ENCODE peak calls at places on chromosomes 13 and 19, in four cellular contexts. C is fibroblast of mammary gland, B is astrocyte of the spinal cord, U is tibial artery. A is an unnamed sample.

GRCh38 chr13:111045170-111045569 is 69.9 kb upstream of the ARHGEF7 start:
- DNase-seq in C (no peak), B (no peak), U (no peak), A (no peak)

GRCh38 chr19:19211499-19212432 is at the start of gene NCAN:
- DNase-seq in C (no peak), B (no peak), U (no peak), A (no peak)

GRCh38 chr19:49767380-49767779 is 579 bp downstream of the AP2A1 start:
- DNase-seq in C (no peak), B (peak), U (no peak), A (no peak)

GRCh38 chr13:33441015-33441414 is 155.5 kb upstream of the STARD13 start:
- DNase-seq in C (peak), B (peak), U (no peak), A (peak)

GRCh38 chr13:33003458-33004019 is 12.7 kb upstream of the KL start:
- DNase-seq in C (no peak), B (no peak), U (no peak), A (no peak)

GRCh38 chr13:61850794-61851193 is 435.1 kb upstream of the PCDH20 start:
- DNase-seq in C (no peak), B (no peak), U (no peak), A (no peak)

GRCh38 chr13:109836629-109837607 is 50.5 kb upstream of the IRS2 start:
- DNase-seq in C (no peak), B (no peak), U (no peak), A (no peak)

GRCh38 chr19:6412111-6412999 is 12.3 kb downstream of the KHSRP start:
- DNase-seq in C (no peak), B (no peak), U (no peak), A (peak)

GRCh38 chr13:114145722-114146121 is 13.3 kb upstream of the RASA3 start:
- DNase-seq in C (no peak), B (no peak), U (peak), A (no peak)

GRCh38 chr19:47362321-47362720 is 13.2 kb downstream of the DHX34 start:
- DNase-seq in C (no peak), B (no peak), U (no peak), A (no peak)

DNA sequence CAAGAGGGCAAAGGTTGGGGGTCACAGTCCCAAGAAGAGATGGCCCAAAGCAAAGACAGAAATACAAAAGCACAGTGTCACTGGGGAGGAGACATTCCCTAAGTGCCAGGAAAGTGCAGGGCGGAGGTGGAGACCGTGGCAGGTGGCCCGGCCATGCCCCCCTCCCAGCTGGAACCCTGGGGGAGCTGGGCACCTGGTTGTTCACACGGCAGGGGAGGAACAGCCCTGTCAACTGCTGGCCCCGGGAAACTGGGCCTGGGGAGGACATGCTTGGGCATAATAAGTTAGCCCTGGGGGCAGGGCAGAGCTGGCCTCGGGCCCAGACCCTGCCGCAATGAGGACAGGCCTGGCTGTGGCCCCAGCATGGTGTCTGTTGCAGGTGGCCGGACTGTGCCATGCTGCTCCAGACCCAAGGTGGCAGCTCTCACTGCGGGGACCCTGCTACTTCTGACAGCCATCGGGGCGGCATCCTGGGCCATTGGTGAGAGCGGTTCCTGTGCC is 7.4 kb downstream of the HPN start:
- DNase-seq in C (no peak), B (no peak), U (no peak), A (no peak)
- TF ChIP-seq CTCF in C (no peak), B (no peak), U (no peak), A (no peak)

GRCh38 chr19:22595422-22595821 is 38.7 kb upstream of the ZNF492 start:
- DNase-seq in C (no peak), B (no peak), U (no peak), A (no peak)
- H3K4me3 ChIP-seq in C (no peak), B (no peak), U (no peak), A (no peak)

GRCh38 chr19:57355916-57356315 is 4.8 kb downstream of the ZNF304 start:
- DNase-seq in C (no peak), B (no peak), U (no peak), A (no peak)

GRCh38 chr19:57348136-57348535 is 2.9 kb upstream of the ZNF304 start:
- DNase-seq in C (peak), B (no peak), U (no peak), A (peak)

GRCh38 chr19:57357406-57357805 is 5.9 kb upstream of the TRAPPC2B start:
- DNase-seq in C (no peak), B (no peak), U (no peak), A (no peak)

GRCh38 chr19:57350877-57351805 is at the start of gene ZNF304:
- DNase-seq in C (peak), B (peak), U (peak), A (peak)

GRCh38 chr19:57351867-57352266 is 796 bp downstream of the ZNF304 start:
- DNase-seq in C (peak), B (no peak), U (no peak), A (peak)
- TF ChIP-seq CTCF in C (peak), B (no peak), U (no peak), A (peak)

DNA sequence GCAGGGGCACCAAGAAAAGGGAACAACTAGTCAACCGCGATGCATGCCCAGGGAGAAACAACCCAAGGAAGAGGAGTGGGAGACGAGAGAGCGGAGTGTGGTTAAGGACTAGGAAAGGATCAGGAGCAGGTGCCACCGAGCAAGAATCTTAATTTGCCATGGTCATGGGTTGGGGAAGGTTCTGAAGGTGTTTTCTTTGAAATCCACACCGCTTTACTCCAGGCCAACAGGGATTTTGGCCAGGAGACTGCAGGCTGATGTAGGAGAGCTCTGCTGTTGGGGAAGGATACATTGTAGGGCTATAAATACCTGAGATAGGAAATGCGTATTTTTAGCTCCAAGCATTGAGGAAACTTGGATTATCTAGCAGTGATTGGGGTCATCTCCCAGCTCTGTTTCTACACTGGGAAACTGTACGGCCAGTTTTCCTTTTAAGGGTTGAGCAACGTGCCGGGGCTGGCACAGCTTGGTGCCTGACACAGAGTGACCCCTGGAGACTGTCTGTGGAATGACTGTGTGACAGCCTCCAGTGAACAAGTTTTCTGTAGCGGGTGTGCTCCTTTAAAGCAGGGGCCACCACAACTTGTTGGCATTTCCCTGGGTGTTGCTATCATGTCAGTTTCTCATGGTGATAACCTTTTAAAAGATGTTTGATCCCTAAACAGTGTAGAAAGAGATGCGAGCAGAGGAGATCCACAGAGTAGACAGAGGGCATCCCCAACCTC is 34.2 kb downstream of the ZNF536 start:
- DNase-seq in C (no peak), B (no peak), U (no peak), A (no peak)
- H3K4me3 ChIP-seq in C (no peak), B (no peak), U (no peak), A (no peak)

GRCh38 chr19:48635263-48635965 is 1.8 kb downstream of the DBP start:
- DNase-seq in C (no peak), B (no peak), U (peak), A (no peak)

GRCh38 chr19:48635966-48636858 is 967 bp downstream of the DBP start:
- DNase-seq in C (no peak), B (no peak), U (peak), A (no peak)

GRCh38 chr19:48637449-48637947 is 319 bp upstream of the DBP start:
- DNase-seq in C (peak), B (peak), U (peak), A (peak)

GRCh38 chr19:48637948-48638830 is 1.0 kb upstream of the DBP start:
- DNase-seq in C (peak), B (peak), U (peak), A (peak)

DNA sequence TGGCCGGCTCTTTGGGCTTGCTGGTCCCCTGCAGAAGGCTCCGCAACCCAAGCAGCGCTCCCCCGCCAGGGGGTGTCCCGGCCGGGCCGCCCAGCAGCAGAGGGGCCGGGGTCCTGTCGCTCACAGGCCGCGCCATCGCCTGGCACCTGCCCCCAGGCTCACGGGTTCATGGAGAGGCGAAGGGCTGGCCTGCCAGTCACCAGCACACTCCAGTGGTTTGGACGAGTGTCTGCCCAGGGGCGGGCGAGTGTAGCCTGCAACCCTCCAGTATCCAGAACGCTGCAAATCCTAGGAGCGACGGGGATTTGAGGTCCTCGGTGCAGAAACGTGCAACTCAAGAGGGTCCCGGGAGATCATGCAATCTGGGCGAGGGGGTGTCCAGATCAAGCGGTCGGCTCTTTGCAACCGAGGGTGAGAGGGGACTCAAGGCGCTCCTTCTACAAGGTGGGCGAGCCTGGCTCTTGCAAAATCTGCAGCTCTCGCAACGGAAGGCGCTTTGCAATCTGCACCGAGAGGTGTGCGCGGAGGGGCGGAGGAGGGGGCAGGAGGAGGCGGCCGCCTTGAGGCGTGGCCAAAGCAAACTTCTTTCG is at the start of gene DBP:
- DNase-seq in C (no peak), B (no peak), U (peak), A (no peak)
- TF ChIP-seq CTCF in C (no peak), B (peak), U (peak), A (peak)